ENCODE peak calls at places on chromosomes 11 and 22, in four cellular contexts. P is left lung, N is right atrium auricular region, B is NCI-H774. O is an unnamed sample.
A peak's percentile ranks its signal among the peaks of the same experiment; 100 is the strongest.

GRCh38 chr11:43554148-43554473 is 126.4 kb upstream of the HSD17B12 start:
- DNase-seq in B (no peak), P (no peak), N (no peak), O (no peak)

GRCh38 chr11:123179571-123179970 is 15.5 kb downstream of the CLMP start:
- DNase-seq in P (no peak), N (no peak), B (no peak), O (peak; percentile 10)

GRCh38 chr22:49364398-49364797 is 463.3 kb downstream of the BRD1 start:
- DNase-seq in N (no peak), P (no peak), B (no peak), O (no peak)

GRCh38 chr11:64409278-64409677 is 50.3 kb downstream of the RPS6KA4 start:
- DNase-seq in B (no peak), P (no peak), N (no peak), O (no peak)

GRCh38 chr11:74592063-74592440 is 330 bp upstream of the POLD3 start:
- DNase-seq in P (no peak), N (no peak), B (no peak), O (peak; percentile 35)

GRCh38 chr22:48782817-48783511 is 1044.7 kb downstream of the BRD1 start:
- DNase-seq in P (no peak), N (peak; percentile 30), B (no peak), O (no peak)

GRCh38 chr11:126751242-126751641 is 249.3 kb downstream of the KIRREL3 start:
- DNase-seq in P (no peak), B (no peak), N (no peak), O (no peak)

GRCh38 chr11:69878927-69879733 is 59.9 kb upstream of the FGF3 start:
- DNase-seq in N (no peak), P (peak; percentile 13), B (no peak), O (no peak)

GRCh38 chr11:82494988-82495432 is 238.7 kb downstream of the FAM181B start:
- DNase-seq in P (no peak), N (no peak), B (no peak), O (no peak)

GRCh38 chr22:39241632-39242388 is 3.0 kb downstream of the PDGFB start:
- DNase-seq in B (no peak), N (no peak), P (no peak), O (no peak)

GRCh38 chr11:119093951-119094815 is 7.5 kb downstream of the DPAGT1 start:
- DNase-seq in N (no peak), P (no peak), B (no peak), O (no peak)

GRCh38 chr11:131157678-131158077 is 212.7 kb upstream of the NTM start:
- DNase-seq in B (no peak), P (no peak), N (no peak), O (no peak)

GRCh38 chr22:27336151-27337090 is 465.1 kb downstream of the MN1 start:
- DNase-seq in N (no peak), P (no peak), B (no peak), O (no peak)

GRCh38 chr11:61602775-61603569 is 22.1 kb upstream of the SYT7 start:
- DNase-seq in P (peak; percentile 63), B (no peak), N (peak; percentile 87), O (peak; percentile 48)

GRCh38 chr11:114775849-114776621 is 97.7 kb downstream of the NXPE2 start:
- DNase-seq in B (no peak), P (no peak), N (no peak), O (no peak)

GRCh38 chr22:31133911-31134310 is 6.4 kb downstream of the PLA2G3 start:
- DNase-seq in N (no peak), P (no peak), B (no peak), O (no peak)

GRCh38 chr11:9029477-9029876 is 25.7 kb upstream of the NRIP3 start:
- DNase-seq in N (no peak), B (no peak), P (no peak), O (no peak)

GRCh38 chr11:62500066-62501035 is 46.3 kb downstream of the AHNAK start:
- DNase-seq in B (peak; percentile 53), N (no peak), P (no peak), O (peak; percentile 9)

GRCh38 chr11:92702037-92702436 is 267.4 kb upstream of the MTNR1B start:
- DNase-seq in N (no peak), P (no peak), B (peak; percentile 83), O (no peak)

GRCh38 chr11:67581469-67581868 is 2.1 kb upstream of the GSTP1 start:
- DNase-seq in B (no peak), N (no peak), P (peak; percentile 54), O (no peak)

GRCh38 chr11:19905280-19905853 is 192.7 kb downstream of the NAV2 start:
- DNase-seq in B (peak; percentile 18), N (no peak), P (no peak), O (peak; percentile 31)

O was measured in NCI-H1105.